ENCODE peak calls at places on chromosomes 7 and 10, in six cellular contexts. Y is K562, P is H1, V is GM12891, C is GM12878, S is HepG2. N is an unnamed sample.

GRCh38 chr10:8913720-8914119 is 859.2 kb downstream of the GATA3 start:
- DNase-seq in Y (no peak), P (no peak), V (no peak), C (no peak), S (no peak), N (no peak)

GRCh38 chr10:101397140-101397539 is 43.2 kb downstream of the BTRC start:
- DNase-seq in Y (peak), P (no peak), V (no peak), C (no peak), S (peak), N (no peak)

GRCh38 chr10:13046861-13047528 is 45.5 kb upstream of the CCDC3 start:
- DNase-seq in Y (no peak), P (no peak), V (no peak), C (no peak), S (no peak), N (no peak)

GRCh38 chr10:98088186-98088971 is 46.1 kb upstream of the R3HCC1L start:
- DNase-seq in Y (no peak), P (no peak), V (no peak), C (no peak), S (no peak), N (no peak)

GRCh38 chr7:139680676-139681462 is 96.9 kb downstream of the HIPK2 start:
- DNase-seq in Y (peak), P (no peak), V (no peak), C (no peak), S (no peak), N (no peak)

GRCh38 chr7:876972-877311 is 588 bp downstream of the GET4 start:
- DNase-seq in Y (no peak), P (no peak), V (no peak), C (no peak), S (no peak), N (no peak)

GRCh38 chr10:101290415-101290814 is 61.2 kb upstream of the LBX1 start:
- DNase-seq in Y (no peak), P (no peak), V (no peak), C (no peak), S (no peak), N (no peak)

GRCh38 chr7:45636733-45637132 is 62.6 kb downstream of the ADCY1 start:
- DNase-seq in Y (no peak), P (no peak), V (no peak), C (no peak), S (no peak), N (no peak)

GRCh38 chr7:142753366-142753765 is 4.1 kb downstream of the PRSS1 start:
- DNase-seq in Y (no peak), P (peak), V (no peak), C (no peak), S (no peak), N (no peak)

GRCh38 chr10:27514243-27514642 is 10.1 kb downstream of the RAB18 start:
- DNase-seq in Y (no peak), P (no peak), V (no peak), C (no peak), S (no peak), N (no peak)

GRCh38 chr10:113362645-113363091 is 190.2 kb upstream of the HABP2 start:
- DNase-seq in Y (no peak), P (no peak), V (no peak), C (no peak), S (no peak), N (no peak)

GRCh38 chr7:66958708-66959350 is 36.6 kb downstream of the SBDS start:
- DNase-seq in Y (peak), P (no peak), V (no peak), C (no peak), S (no peak), N (no peak)

GRCh38 chr7:65235586-65235985 is 138.1 kb upstream of the ZNF92 start:
- DNase-seq in Y (no peak), P (peak), V (no peak), C (no peak), S (peak), N (no peak)

GRCh38 chr7:4163565-4164203 is 518.4 kb upstream of the FOXK1 start:
- DNase-seq in Y (no peak), P (no peak), V (no peak), C (no peak), S (no peak), N (no peak)

GRCh38 chr7:146865696-146866095 is 749.1 kb downstream of the CNTNAP2 start:
- DNase-seq in Y (no peak), P (no peak), V (no peak), C (no peak), S (no peak), N (no peak)

GRCh38 chr10:77349226-77349625 is 288.4 kb downstream of the KCNMA1 start:
- DNase-seq in Y (no peak), P (no peak), V (no peak), C (no peak), S (no peak), N (no peak)
- TF ChIP-seq POLR2AphosphoS5 in Y (no peak), P (no peak), V (no peak), C (no peak), S (no peak), N (no peak)

GRCh38 chr7:51011710-51012350 is 229.1 kb upstream of the GRB10 start:
- DNase-seq in Y (no peak), P (peak), V (no peak), C (no peak), S (no peak), N (no peak)
- TF ChIP-seq TAF1 in Y (no peak), P (no peak), V (no peak), C (no peak), S (no peak), N (no peak)

GRCh38 chr7:28408974-28409715 is 3.2 kb upstream of the CREB5 start:
- DNase-seq in Y (peak), P (peak), V (peak), C (no peak), S (peak), N (peak)
- TF ChIP-seq POLR2A in Y (no peak), P (no peak), V (peak), C (no peak), S (no peak), N (no peak)

DNA sequence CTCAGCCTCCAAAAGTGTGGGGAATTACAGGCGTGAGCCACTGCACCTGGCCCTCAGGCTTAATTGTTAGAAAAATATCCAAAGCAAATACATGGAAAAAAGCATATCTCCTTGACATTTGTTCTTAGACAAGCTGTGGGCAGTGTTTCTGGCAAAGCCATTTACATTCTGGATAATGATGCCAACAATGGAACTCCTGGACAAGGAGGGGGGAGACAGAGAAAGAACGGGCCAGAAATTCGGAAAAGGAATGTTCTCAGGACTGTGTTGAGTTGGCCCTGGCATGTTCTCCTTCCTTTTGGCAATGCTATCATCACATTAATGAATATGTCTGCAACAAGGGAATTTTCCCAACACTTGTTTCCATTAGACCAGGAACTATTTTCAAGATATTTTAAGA is 88.7 kb downstream of the UBE2H start:
- DNase-seq in Y (no peak), P (no peak), V (no peak), C (no peak), S (no peak), N (no peak)
- TF ChIP-seq POLR2AphosphoS5 in Y (no peak), P (no peak), V (no peak), C (no peak), S (no peak), N (no peak)

DNA sequence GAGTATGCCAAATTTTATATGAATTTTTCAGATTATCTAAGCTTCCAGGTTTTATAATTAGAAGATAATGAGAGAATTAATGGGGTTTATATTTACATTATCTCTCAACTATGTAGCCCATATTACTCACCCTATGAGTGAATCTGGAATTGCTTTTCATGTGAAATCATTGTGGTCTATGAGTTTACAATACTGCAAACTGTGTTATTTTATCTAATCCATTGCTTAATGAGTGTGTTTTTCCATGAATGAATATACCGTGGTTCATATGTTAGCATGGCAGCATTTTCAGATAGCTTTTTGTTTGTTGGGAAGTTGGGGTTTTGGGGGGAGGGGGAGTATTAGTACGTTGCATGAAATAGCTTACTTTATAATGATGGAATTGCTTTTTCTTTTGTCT is 44.5 kb downstream of the FGFBP3 start:
- DNase-seq in Y (no peak), P (no peak), V (no peak), C (no peak), S (no peak), N (no peak)
- TF ChIP-seq TAF1 in Y (no peak), P (no peak), V (no peak), C (no peak), S (no peak), N (no peak)